ENCODE peak calls at places on chromosomes 5 and 9, in ten cellular contexts. One of them, this sample, is unnamed.

GRCh38 chr5:33311893-33312292 is 128.9 kb upstream of the TARS1 start:
- DNase-seq in AG09319: no peak
- DNase-seq in choroid plexus epithelial cell: peak; percentile 84
- DNase-seq in ovary: no peak
- DNase-seq in AG09309: peak; percentile 84
- DNase-seq in NCI-H748 treated with DMSO at 0.1 percent for 48 hours: no peak
- DNase-seq in activated CD4-positive, alpha-beta memory T cell treated with anti-CD3 and anti-CD28 coated beads, Interleukin-2, amount 10 ng/mL, durations not matched to agents 7 days and 5 days: no peak
- DNase-seq in aorta: no peak
- DNase-seq in kidney tubule cell: peak; percentile 96
- DNase-seq in GM03348: peak; percentile 66
- DNase-seq in this sample: no peak

GRCh38 chr5:170596482-170596881 is 92.7 kb downstream of the KCNIP1 start:
- DNase-seq in AG09319: no peak
- DNase-seq in ovary: no peak
- DNase-seq in AG09309: no peak
- DNase-seq in kidney tubule cell: no peak
- DNase-seq in GM03348: no peak
- DNase-seq in choroid plexus epithelial cell: no peak
- DNase-seq in NCI-H748 treated with DMSO at 0.1 percent for 48 hours: no peak
- DNase-seq in activated CD4-positive, alpha-beta memory T cell treated with anti-CD3 and anti-CD28 coated beads, Interleukin-2, amount 10 ng/mL, durations not matched to agents 7 days and 5 days: no peak
- DNase-seq in aorta: no peak
- DNase-seq in this sample: no peak

GRCh38 chr5:7015586-7016256 is 302.5 kb downstream of the TENT4A start:
- DNase-seq in AG09309: no peak
- DNase-seq in kidney tubule cell: no peak
- DNase-seq in activated CD4-positive, alpha-beta memory T cell treated with anti-CD3 and anti-CD28 coated beads, Interleukin-2, amount 10 ng/mL, durations not matched to agents 7 days and 5 days: no peak
- DNase-seq in ovary: no peak
- DNase-seq in aorta: no peak
- DNase-seq in AG09319: no peak
- DNase-seq in choroid plexus epithelial cell: no peak
- DNase-seq in NCI-H748 treated with DMSO at 0.1 percent for 48 hours: no peak
- DNase-seq in GM03348: no peak
- DNase-seq in this sample: no peak

GRCh38 chr5:76766746-76767145 is 50.8 kb downstream of the F2R start:
- DNase-seq in NCI-H748 treated with DMSO at 0.1 percent for 48 hours: no peak
- DNase-seq in activated CD4-positive, alpha-beta memory T cell treated with anti-CD3 and anti-CD28 coated beads, Interleukin-2, amount 10 ng/mL, durations not matched to agents 7 days and 5 days: no peak
- DNase-seq in choroid plexus epithelial cell: peak; percentile 28
- DNase-seq in AG09309: no peak
- DNase-seq in AG09319: no peak
- DNase-seq in GM03348: no peak
- DNase-seq in kidney tubule cell: peak; percentile 23
- DNase-seq in aorta: no peak
- DNase-seq in ovary: no peak
- DNase-seq in this sample: no peak

GRCh38 chr9:21688108-21689102 is 114.0 kb upstream of the MTAP start:
- DNase-seq in aorta: no peak
- DNase-seq in choroid plexus epithelial cell: peak; percentile 70
- DNase-seq in ovary: peak; percentile 28
- DNase-seq in AG09319: peak; percentile 71
- DNase-seq in activated CD4-positive, alpha-beta memory T cell treated with anti-CD3 and anti-CD28 coated beads, Interleukin-2, amount 10 ng/mL, durations not matched to agents 7 days and 5 days: no peak
- DNase-seq in kidney tubule cell: peak; percentile 71
- DNase-seq in GM03348: peak; percentile 72
- DNase-seq in AG09309: peak; percentile 70
- DNase-seq in NCI-H748 treated with DMSO at 0.1 percent for 48 hours: no peak
- DNase-seq in this sample: no peak

GRCh38 chr9:87606921-87607521 is 109.4 kb downstream of the DAPK1 start:
- DNase-seq in AG09319: no peak
- DNase-seq in ovary: no peak
- DNase-seq in activated CD4-positive, alpha-beta memory T cell treated with anti-CD3 and anti-CD28 coated beads, Interleukin-2, amount 10 ng/mL, durations not matched to agents 7 days and 5 days: no peak
- DNase-seq in NCI-H748 treated with DMSO at 0.1 percent for 48 hours: no peak
- DNase-seq in choroid plexus epithelial cell: peak; percentile 74
- DNase-seq in AG09309: peak; percentile 64
- DNase-seq in aorta: no peak
- DNase-seq in kidney tubule cell: peak; percentile 21
- DNase-seq in GM03348: peak; percentile 16
- DNase-seq in this sample: no peak

GRCh38 chr5:148837383-148837782 is 11.0 kb downstream of the ADRB2 start:
- DNase-seq in aorta: no peak
- DNase-seq in NCI-H748 treated with DMSO at 0.1 percent for 48 hours: no peak
- DNase-seq in GM03348: no peak
- DNase-seq in AG09309: no peak
- DNase-seq in choroid plexus epithelial cell: no peak
- DNase-seq in AG09319: no peak
- DNase-seq in kidney tubule cell: no peak
- DNase-seq in ovary: no peak
- DNase-seq in activated CD4-positive, alpha-beta memory T cell treated with anti-CD3 and anti-CD28 coated beads, Interleukin-2, amount 10 ng/mL, durations not matched to agents 7 days and 5 days: no peak
- DNase-seq in this sample: no peak

GRCh38 chr5:142307491-142307890 is 17.3 kb downstream of the SPRY4 start:
- DNase-seq in GM03348: no peak
- DNase-seq in activated CD4-positive, alpha-beta memory T cell treated with anti-CD3 and anti-CD28 coated beads, Interleukin-2, amount 10 ng/mL, durations not matched to agents 7 days and 5 days: no peak
- DNase-seq in choroid plexus epithelial cell: no peak
- DNase-seq in AG09309: no peak
- DNase-seq in aorta: no peak
- DNase-seq in NCI-H748 treated with DMSO at 0.1 percent for 48 hours: no peak
- DNase-seq in AG09319: no peak
- DNase-seq in ovary: no peak
- DNase-seq in kidney tubule cell: no peak
- DNase-seq in this sample: no peak

GRCh38 chr9:93132287-93132927 is 1.6 kb downstream of the NINJ1 start:
- DNase-seq in GM03348: peak; percentile 76
- DNase-seq in aorta: no peak
- DNase-seq in ovary: peak; percentile 86
- DNase-seq in AG09319: no peak
- DNase-seq in kidney tubule cell: peak; percentile 69
- DNase-seq in activated CD4-positive, alpha-beta memory T cell treated with anti-CD3 and anti-CD28 coated beads, Interleukin-2, amount 10 ng/mL, durations not matched to agents 7 days and 5 days: no peak
- DNase-seq in choroid plexus epithelial cell: peak; percentile 51
- DNase-seq in NCI-H748 treated with DMSO at 0.1 percent for 48 hours: no peak
- DNase-seq in AG09309: no peak
- DNase-seq in this sample: no peak

GRCh38 chr5:93805616-93806393 is 64.4 kb upstream of the POU5F2 start:
- DNase-seq in GM03348: no peak
- DNase-seq in AG09309: no peak
- DNase-seq in AG09319: no peak
- DNase-seq in kidney tubule cell: no peak
- DNase-seq in choroid plexus epithelial cell: no peak
- DNase-seq in aorta: no peak
- DNase-seq in NCI-H748 treated with DMSO at 0.1 percent for 48 hours: peak; percentile 92
- DNase-seq in activated CD4-positive, alpha-beta memory T cell treated with anti-CD3 and anti-CD28 coated beads, Interleukin-2, amount 10 ng/mL, durations not matched to agents 7 days and 5 days: no peak
- DNase-seq in ovary: no peak
- DNase-seq in this sample: no peak

GRCh38 chr5:1449081-1449630 is 3.9 kb upstream of the SLC6A3 start:
- DNase-seq in AG09309: no peak
- DNase-seq in activated CD4-positive, alpha-beta memory T cell treated with anti-CD3 and anti-CD28 coated beads, Interleukin-2, amount 10 ng/mL, durations not matched to agents 7 days and 5 days: no peak
- DNase-seq in NCI-H748 treated with DMSO at 0.1 percent for 48 hours: no peak
- DNase-seq in GM03348: no peak
- DNase-seq in choroid plexus epithelial cell: no peak
- DNase-seq in kidney tubule cell: no peak
- DNase-seq in aorta: no peak
- DNase-seq in AG09319: no peak
- DNase-seq in ovary: no peak
- DNase-seq in this sample: no peak

GRCh38 chr5:77960863-77961396 is 184.8 kb upstream of the TBCA start:
- DNase-seq in aorta: no peak
- DNase-seq in activated CD4-positive, alpha-beta memory T cell treated with anti-CD3 and anti-CD28 coated beads, Interleukin-2, amount 10 ng/mL, durations not matched to agents 7 days and 5 days: no peak
- DNase-seq in AG09309: no peak
- DNase-seq in ovary: no peak
- DNase-seq in NCI-H748 treated with DMSO at 0.1 percent for 48 hours: no peak
- DNase-seq in GM03348: no peak
- DNase-seq in AG09319: no peak
- DNase-seq in choroid plexus epithelial cell: no peak
- DNase-seq in kidney tubule cell: no peak
- DNase-seq in this sample: no peak

GRCh38 chr9:37004424-37004935 is 29.6 kb downstream of the PAX5 start:
- DNase-seq in activated CD4-positive, alpha-beta memory T cell treated with anti-CD3 and anti-CD28 coated beads, Interleukin-2, amount 10 ng/mL, durations not matched to agents 7 days and 5 days: no peak
- DNase-seq in NCI-H748 treated with DMSO at 0.1 percent for 48 hours: no peak
- DNase-seq in GM03348: no peak
- DNase-seq in kidney tubule cell: no peak
- DNase-seq in ovary: no peak
- DNase-seq in AG09319: no peak
- DNase-seq in choroid plexus epithelial cell: no peak
- DNase-seq in AG09309: no peak
- DNase-seq in aorta: no peak
- DNase-seq in this sample: peak; percentile 50

GRCh38 chr9:131043097-131043496 is 34.1 kb downstream of the LAMC3 start:
- DNase-seq in kidney tubule cell: no peak
- DNase-seq in activated CD4-positive, alpha-beta memory T cell treated with anti-CD3 and anti-CD28 coated beads, Interleukin-2, amount 10 ng/mL, durations not matched to agents 7 days and 5 days: no peak
- DNase-seq in choroid plexus epithelial cell: no peak
- DNase-seq in NCI-H748 treated with DMSO at 0.1 percent for 48 hours: no peak
- DNase-seq in AG09319: no peak
- DNase-seq in GM03348: no peak
- DNase-seq in AG09309: no peak
- DNase-seq in ovary: no peak
- DNase-seq in aorta: no peak
- DNase-seq in this sample: peak; percentile 62

This sample was measured in GM20000.